ENCODE peak calls at places on chromosomes 11 and 22, in five cellular contexts. Q is NCI-H2029, D is iPS DF 6.9, L is H7, H is T-helper 2 cell. P is an unnamed sample.

GRCh38 chr11:61004037-61004641 is 32.7 kb downstream of the CD6 start:
- DNase-seq in D (no peak), Q (peak; percentile 43), H (no peak), L (no peak), P (no peak)

GRCh38 chr22:45336971-45337431 is 27.3 kb downstream of the FAM118A start:
- DNase-seq in L (no peak), H (no peak), D (no peak), Q (peak; percentile 88), P (no peak)

GRCh38 chr22:47042116-47042825 is 279.8 kb downstream of the TBC1D22A start:
- DNase-seq in L (no peak), Q (no peak), D (no peak), H (no peak), P (no peak)

GRCh38 chr11:2653930-2654739 is 45.7 kb downstream of the KCNQ1OT1 start:
- DNase-seq in L (peak; percentile 25), H (no peak), Q (peak; percentile 79), D (no peak), P (no peak)

GRCh38 chr11:117828641-117829368 is 4.3 kb upstream of the FXYD2 start:
- DNase-seq in D (no peak), L (peak; percentile 58), H (no peak), Q (no peak), P (no peak)

GRCh38 chr22:45006101-45006872 is 3.5 kb downstream of the PHF21B start:
- DNase-seq in L (peak; percentile 28), D (no peak), Q (no peak), H (no peak), P (no peak)

GRCh38 chr11:130909650-130910049 is 6.6 kb downstream of the SNX19 start:
- DNase-seq in H (no peak), D (no peak), L (no peak), Q (no peak), P (no peak)

GRCh38 chr11:92180664-92181251 is 43.9 kb upstream of the FAT3 start:
- DNase-seq in D (no peak), Q (no peak), H (no peak), L (no peak), P (no peak)

GRCh38 chr11:69667619-69668604 is 7.2 kb downstream of the LTO1 start:
- DNase-seq in H (no peak), Q (peak; percentile 60), L (peak; percentile 32), D (no peak), P (peak; percentile 92)

GRCh38 chr11:75342231-75342918 is 9.1 kb downstream of the ARRB1 start:
- DNase-seq in D (no peak), L (peak; percentile 49), Q (peak; percentile 53), H (no peak), P (no peak)

GRCh38 chr11:6258571-6258998 is 1.1 kb upstream of the CCKBR start:
- DNase-seq in Q (peak; percentile 6), L (peak; percentile 62), D (no peak), H (no peak), P (no peak)

GRCh38 chr22:45597460-45598192 is 74.0 kb upstream of the ATXN10 start:
- DNase-seq in Q (no peak), D (no peak), H (no peak), L (no peak), P (peak; percentile 86)

GRCh38 chr11:62402226-62402625 is 16.6 kb upstream of the SCGB1A1 start:
- DNase-seq in D (no peak), H (no peak), Q (no peak), L (no peak), P (no peak)

GRCh38 chr11:1692708-1693326 is 4.2 kb upstream of the KRTAP5-6 start:
- DNase-seq in D (no peak), H (no peak), Q (no peak), L (no peak), P (no peak)

GRCh38 chr11:78379039-78379670 is 38.5 kb downstream of the GAB2 start:
- DNase-seq in L (no peak), Q (no peak), D (no peak), H (no peak), P (no peak)

GRCh38 chr22:35783943-35784614 is 66.4 kb downstream of the APOL5 start:
- DNase-seq in Q (no peak), H (no peak), D (no peak), L (no peak), P (no peak)

GRCh38 chr22:37502342-37503182 is 16.4 kb upstream of the MFNG start:
- DNase-seq in L (no peak), D (no peak), Q (no peak), H (no peak), P (peak; percentile 88)

GRCh38 chr11:46348986-46349401 is 1.7 kb downstream of the DGKZ start:
- DNase-seq in H (no peak), L (no peak), Q (no peak), D (no peak), P (no peak)

GRCh38 chr11:73818838-73819237 is 31.2 kb downstream of the MRPL48 start:
- DNase-seq in L (peak; percentile 27), H (no peak), Q (no peak), D (no peak), P (no peak)

GRCh38 chr11:16981651-16982194 is 32.5 kb downstream of the PLEKHA7 start:
- DNase-seq in L (peak; percentile 55), H (no peak), Q (peak; percentile 69), D (no peak), P (peak; percentile 93)

GRCh38 chr11:2976289-2977063 is 15.7 kb downstream of the NAP1L4 start:
- DNase-seq in D (no peak), L (no peak), Q (no peak), H (no peak), P (no peak)

P was measured in HepG2.